ENCODE peak calls at places on chromosomes 3 and 15, in five cellular contexts. Q is GM12878, Z is K562, A is HepG2, U is H1. J is an unnamed sample.
A peak's percentile ranks its signal among the peaks of the same experiment; 100 is the strongest.

GRCh38 chr3:12014613-12015012 is 10.4 kb downstream of the SYN2 start:
- DNase-seq in Q (no peak), Z (no peak), A (no peak), U (no peak), J (no peak)

GRCh38 chr3:23396746-23397145 is 193.6 kb downstream of the UBE2E2 start:
- DNase-seq in Q (no peak), Z (no peak), A (no peak), U (no peak), J (no peak)

GRCh38 chr3:152296990-152297389 is 28.3 kb downstream of the MBNL1 start:
- DNase-seq in Q (no peak), Z (no peak), A (no peak), U (no peak), J (no peak)

GRCh38 chr3:61569856-61570255 is 8.5 kb downstream of the PTPRG start:
- DNase-seq in Q (no peak), Z (no peak), A (peak; percentile 22), U (no peak), J (no peak)

GRCh38 chr15:57215371-57215770 is 160.9 kb upstream of the CGNL1 start:
- DNase-seq in Q (no peak), Z (no peak), A (no peak), U (no peak), J (no peak)

GRCh38 chr3:38314767-38315487 is 31.7 kb upstream of the XYLB start:
- DNase-seq in Q (no peak), Z (no peak), A (no peak), U (no peak), J (peak; percentile 8)

GRCh38 chr3:187739561-187740445 is 5.5 kb downstream of the BCL6 start:
- DNase-seq in Q (no peak), Z (peak; percentile 86), A (no peak), U (no peak), J (peak; percentile 83)

GRCh38 chr3:120471643-120472042 is 20.9 kb upstream of the FSTL1 start:
- DNase-seq in Q (no peak), Z (no peak), A (no peak), U (no peak), J (no peak)

GRCh38 chr3:35565048-35565447 is 74.3 kb upstream of the ARPP21 start:
- DNase-seq in Q (no peak), Z (no peak), A (no peak), U (no peak), J (no peak)

GRCh38 chr3:124730920-124731297 is 657 bp downstream of the UMPS start:
- DNase-seq in Q (no peak), Z (peak; percentile 20), A (peak; percentile 74), U (no peak), J (no peak)

GRCh38 chr3:147431746-147432145 is 22.6 kb downstream of the ZIC1 start:
- DNase-seq in Q (no peak), Z (no peak), A (no peak), U (no peak), J (no peak)

GRCh38 chr15:50181206-50181982 is 602 bp upstream of the SLC27A2 start:
- DNase-seq in Q (no peak), Z (no peak), A (no peak), U (no peak), J (peak; percentile 47)

GRCh38 chr3:25938566-25939325 is 148.9 kb downstream of the OXSM start:
- DNase-seq in Q (no peak), Z (no peak), A (no peak), U (no peak), J (no peak)

GRCh38 chr3:189123595-189124387 is 48.0 kb upstream of the TPRG1 start:
- DNase-seq in Q (no peak), Z (no peak), A (no peak), U (no peak), J (no peak)

GRCh38 chr3:31565288-31565687 is 32.6 kb downstream of the STT3B start:
- DNase-seq in Q (no peak), Z (peak; percentile 6), A (no peak), U (no peak), J (no peak)

GRCh38 chr15:101206173-101206572 is 45.7 kb downstream of the CHSY1 start:
- DNase-seq in Q (no peak), Z (no peak), A (no peak), U (no peak), J (no peak)

GRCh38 chr3:20250786-20251185 is 64.8 kb upstream of the SGO1 start:
- DNase-seq in Q (no peak), Z (no peak), A (no peak), U (no peak), J (peak; percentile 64)

GRCh38 chr15:48680841-48681240 is 35.3 kb upstream of the FBN1 start:
- DNase-seq in Q (no peak), Z (no peak), A (no peak), U (no peak), J (no peak)

GRCh38 chr3:195227871-195228270 is 43.1 kb downstream of the XXYLT1 start:
- DNase-seq in Q (no peak), Z (no peak), A (no peak), U (no peak), J (no peak)

GRCh38 chr3:181715601-181716340 is 4.0 kb downstream of the SOX2 start:
- DNase-seq in Q (no peak), Z (no peak), A (no peak), U (no peak), J (peak; percentile 93)

GRCh38 chr3:127712881-127713771 is 40.4 kb downstream of the ABTB1 start:
- DNase-seq in Q (no peak), Z (no peak), A (no peak), U (no peak), J (no peak)

GRCh38 chr3:8766148-8766547 is 3.3 kb downstream of the OXTR start:
- DNase-seq in Q (no peak), Z (no peak), A (no peak), U (no peak), J (no peak)

GRCh38 chr15:42157981-42158765 is 1.7 kb upstream of the PLA2G4F start:
- DNase-seq in Q (no peak), Z (peak; percentile 62), A (no peak), U (no peak), J (no peak)

GRCh38 chr15:42158941-42159340 is 2.5 kb upstream of the PLA2G4F start:
- DNase-seq in Q (no peak), Z (no peak), A (no peak), U (no peak), J (no peak)

GRCh38 chr15:42160110-42160509 is 3.7 kb upstream of the PLA2G4F start:
- DNase-seq in Q (no peak), Z (no peak), A (no peak), U (no peak), J (no peak)

GRCh38 chr15:42157381-42157780 is 945 bp upstream of the PLA2G4F start:
- DNase-seq in Q (no peak), Z (no peak), A (no peak), U (no peak), J (no peak)

GRCh38 chr15:42159381-42160015 is 3.1 kb upstream of the PLA2G4F start:
- DNase-seq in Q (no peak), Z (no peak), A (no peak), U (no peak), J (no peak)
- TF ChIP-seq CREB1 in Q (no peak), Z (no peak), A (no peak), U (no peak), J (no peak)

GRCh38 chr15:68578175-68578959 is 426 bp upstream of the CORO2B start:
- DNase-seq in Q (no peak), Z (no peak), A (no peak), U (no peak), J (peak; percentile 71)
- TF ChIP-seq EZH2 in Q (no peak), Z (no peak), A (peak; percentile 61), U (peak; percentile 55), J (peak; percentile 13)

DNA sequence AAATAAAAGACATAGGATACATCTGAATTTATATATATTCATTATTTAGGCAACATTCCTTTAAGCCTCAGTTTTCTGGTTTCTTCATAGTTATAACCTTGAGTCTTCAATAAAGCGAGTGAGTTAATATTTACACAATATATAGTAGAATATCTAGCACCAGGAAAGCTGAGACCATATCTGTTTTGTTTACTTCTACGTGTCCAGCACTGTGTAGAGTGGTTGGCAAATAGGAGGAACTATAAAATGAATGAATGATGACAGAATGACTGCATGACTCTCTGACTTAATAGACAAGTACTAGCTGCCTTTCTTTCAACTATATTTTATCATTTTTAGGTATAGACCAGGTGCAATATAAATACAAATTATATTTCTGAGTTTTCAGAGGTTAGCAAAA is 197.8 kb upstream of the RBMS3 start:
- DNase-seq in Q (no peak), Z (no peak), A (no peak), U (no peak), J (no peak)
- TF ChIP-seq CREB1 in Q (no peak), Z (no peak), A (no peak), U (no peak), J (no peak)

GRCh38 chr3:138863776-138864113 is 29.0 kb upstream of the PIK3CB start:
- DNase-seq in Q (no peak), Z (no peak), A (no peak), U (no peak), J (no peak)

GRCh38 chr3:138867996-138868395 is 33.3 kb upstream of the PIK3CB start:
- DNase-seq in Q (no peak), Z (no peak), A (no peak), U (no peak), J (no peak)

GRCh38 chr3:138861755-138862333 is 27.1 kb upstream of the PIK3CB start:
- DNase-seq in Q (no peak), Z (peak; percentile 42), A (no peak), U (no peak), J (peak; percentile 69)

GRCh38 chr3:138862924-138863775 is 28.4 kb upstream of the PIK3CB start:
- DNase-seq in Q (no peak), Z (peak; percentile 84), A (peak; percentile 97), U (no peak), J (peak; percentile 62)

DNA sequence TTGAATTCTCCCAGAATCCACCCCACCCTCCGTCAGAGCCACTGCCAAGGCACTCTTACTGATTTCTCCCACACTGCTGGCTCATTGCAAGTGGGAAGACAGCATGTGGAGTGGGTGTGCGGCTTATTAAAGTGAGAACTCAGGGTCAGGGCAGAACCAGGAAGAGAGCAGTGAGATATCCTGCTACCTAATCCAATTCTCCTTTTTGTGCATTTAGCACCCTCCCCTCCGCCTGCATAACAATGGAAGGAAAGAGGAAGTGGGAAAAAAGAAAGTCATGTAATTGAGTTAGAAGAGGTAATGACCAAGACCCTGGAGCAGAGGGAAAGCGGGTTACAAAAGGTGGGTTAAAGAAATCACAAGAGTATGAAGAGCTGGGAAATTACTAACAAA is 27.8 kb upstream of the PIK3CB start:
- DNase-seq in Q (no peak), Z (peak; percentile 44), A (no peak), U (no peak), J (peak; percentile 81)
- TF ChIP-seq EZH2 in Q (no peak), Z (no peak), A (no peak), U (no peak), J (no peak)

DNA sequence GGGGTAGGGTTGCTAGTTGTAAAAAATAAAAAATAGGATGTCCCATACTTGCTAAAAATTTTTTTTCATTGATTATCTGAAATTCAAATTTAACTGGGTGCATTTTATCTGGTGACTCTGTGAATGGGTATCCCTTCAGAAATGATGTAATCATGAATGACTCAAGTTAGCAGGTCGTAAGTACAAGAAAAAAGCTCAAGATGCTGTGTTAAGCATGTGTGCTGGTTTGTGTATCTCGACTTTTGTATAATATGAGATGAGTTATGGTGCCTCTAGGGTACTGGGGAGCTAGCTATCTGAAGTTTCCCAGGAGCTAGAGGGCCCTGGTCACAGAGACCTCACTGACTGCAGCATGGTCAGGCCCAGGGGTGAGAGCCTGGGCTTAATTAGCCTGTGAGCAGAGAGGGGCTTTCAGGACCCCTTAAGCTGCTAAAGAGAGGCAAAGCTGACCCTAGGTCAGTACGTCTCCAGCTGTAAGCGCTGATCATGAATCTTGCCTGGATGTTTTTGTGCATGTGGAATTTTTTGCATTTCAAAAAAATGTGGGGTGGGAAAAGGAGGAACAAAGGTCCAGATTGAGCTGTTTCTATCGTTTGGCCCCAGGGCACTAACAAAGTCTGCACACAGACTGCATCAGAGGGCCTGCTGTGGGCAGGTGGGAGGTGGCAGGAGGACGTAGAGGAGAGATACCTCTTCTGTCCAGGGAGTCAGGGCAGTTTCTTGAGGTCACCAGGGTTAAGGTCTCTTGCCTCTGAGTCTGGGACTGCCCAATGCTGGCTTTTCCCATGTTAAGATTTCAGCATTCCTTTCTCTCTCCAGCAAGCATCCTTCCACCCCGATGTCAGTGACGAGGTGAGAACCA is 233.2 kb upstream of the TPM1 start:
- DNase-seq in Q (no peak), Z (no peak), A (peak; percentile 23), U (no peak), J (no peak)
- TF ChIP-seq CREB1 in Q (no peak), Z (no peak), A (no peak), U (no peak), J (no peak)